ENCODE peak calls at places on chromosome 21, in ten cellular contexts. One of them, this sample, is unnamed. For H3K4me1, the result is how much of the 10 kb centered on the place peaks cover.

GRCh38 chr21:38380391-38381137 is 117.7 kb downstream of the ERG start:
- DNase-seq in upper lobe of right lung: no peak
- DNase-seq in stomach: no peak
- DNase-seq in HCT116: no peak
- DNase-seq in ovary: no peak
- DNase-seq in SJSA1: peak
- DNase-seq in sigmoid colon: no peak
- DNase-seq in colonic mucosa: no peak
- DNase-seq in kidney: no peak
- DNase-seq in transverse colon: no peak
- DNase-seq in this sample: no peak

GRCh38 chr21:15422761-15423160 is 307.0 kb upstream of the USP25 start:
- DNase-seq in upper lobe of right lung: no peak
- DNase-seq in sigmoid colon: no peak
- DNase-seq in colonic mucosa: no peak
- DNase-seq in transverse colon: no peak
- DNase-seq in SJSA1: no peak
- DNase-seq in stomach: no peak
- DNase-seq in ovary: no peak
- DNase-seq in kidney: no peak
- DNase-seq in HCT116: no peak
- DNase-seq in this sample: no peak

GRCh38 chr21:18147678-18148077 is 97.0 kb upstream of the CHODL start:
- DNase-seq in transverse colon: no peak
- DNase-seq in colonic mucosa: no peak
- DNase-seq in sigmoid colon: no peak
- DNase-seq in kidney: no peak
- DNase-seq in stomach: no peak
- DNase-seq in upper lobe of right lung: no peak
- DNase-seq in HCT116: no peak
- DNase-seq in SJSA1: no peak
- DNase-seq in ovary: no peak
- DNase-seq in this sample: no peak

GRCh38 chr21:41808846-41809245 is 42.0 kb upstream of the RIPK4 start:
- DNase-seq in HCT116: no peak
- DNase-seq in transverse colon: no peak
- DNase-seq in SJSA1: no peak
- DNase-seq in upper lobe of right lung: no peak
- DNase-seq in colonic mucosa: no peak
- DNase-seq in kidney: no peak
- DNase-seq in sigmoid colon: no peak
- DNase-seq in ovary: no peak
- DNase-seq in stomach: no peak
- DNase-seq in this sample: no peak

GRCh38 chr21:22890656-22891055 is 1892.4 kb downstream of the NCAM2 start:
- DNase-seq in transverse colon: no peak
- DNase-seq in ovary: no peak
- DNase-seq in HCT116: no peak
- DNase-seq in sigmoid colon: no peak
- DNase-seq in stomach: no peak
- DNase-seq in SJSA1: no peak
- DNase-seq in upper lobe of right lung: no peak
- DNase-seq in kidney: no peak
- DNase-seq in colonic mucosa: no peak
- DNase-seq in this sample: no peak

GRCh38 chr21:25801217-25802015 is 66.6 kb downstream of the GABPA start:
- DNase-seq in colonic mucosa: peak
- DNase-seq in ovary: peak
- DNase-seq in kidney: peak
- DNase-seq in HCT116: peak
- DNase-seq in sigmoid colon: peak
- DNase-seq in stomach: peak
- DNase-seq in transverse colon: peak
- DNase-seq in upper lobe of right lung: peak
- DNase-seq in SJSA1: peak
- DNase-seq in this sample: peak

GRCh38 chr21:18354947-18355346 is 48.6 kb downstream of the TMPRSS15 start:
- DNase-seq in ovary: no peak
- DNase-seq in HCT116: no peak
- DNase-seq in transverse colon: no peak
- DNase-seq in sigmoid colon: no peak
- DNase-seq in kidney: no peak
- DNase-seq in SJSA1: no peak
- DNase-seq in upper lobe of right lung: no peak
- DNase-seq in colonic mucosa: no peak
- DNase-seq in stomach: no peak
- DNase-seq in this sample: no peak

GRCh38 chr21:34992736-34993135 is 56.4 kb downstream of the RUNX1 start:
- DNase-seq in sigmoid colon: no peak
- DNase-seq in HCT116: no peak
- DNase-seq in colonic mucosa: no peak
- DNase-seq in transverse colon: no peak
- DNase-seq in SJSA1: no peak
- DNase-seq in upper lobe of right lung: no peak
- DNase-seq in ovary: no peak
- DNase-seq in stomach: no peak
- DNase-seq in kidney: no peak
- DNase-seq in this sample: no peak

GRCh38 chr21:33364830-33365229 is 38.4 kb upstream of the IFNGR2 start:
- DNase-seq in colonic mucosa: no peak
- DNase-seq in transverse colon: no peak
- DNase-seq in upper lobe of right lung: no peak
- DNase-seq in sigmoid colon: no peak
- DNase-seq in ovary: no peak
- DNase-seq in kidney: no peak
- DNase-seq in stomach: no peak
- DNase-seq in HCT116: no peak
- DNase-seq in SJSA1: no peak
- DNase-seq in this sample: no peak

GRCh38 chr21:33369586-33369985 is 33.6 kb upstream of the IFNGR2 start:
- DNase-seq in ovary: no peak
- DNase-seq in kidney: no peak
- DNase-seq in colonic mucosa: no peak
- DNase-seq in SJSA1: no peak
- DNase-seq in transverse colon: peak
- DNase-seq in sigmoid colon: no peak
- DNase-seq in upper lobe of right lung: peak
- DNase-seq in stomach: no peak
- DNase-seq in HCT116: no peak
- DNase-seq in this sample: no peak

GRCh38 chr21:33368124-33368523 is 35.1 kb upstream of the IFNGR2 start:
- DNase-seq in ovary: no peak
- DNase-seq in stomach: no peak
- DNase-seq in sigmoid colon: no peak
- DNase-seq in SJSA1: no peak
- DNase-seq in HCT116: no peak
- DNase-seq in colonic mucosa: no peak
- DNase-seq in transverse colon: no peak
- DNase-seq in upper lobe of right lung: no peak
- DNase-seq in kidney: no peak
- DNase-seq in this sample: no peak

GRCh38 chr21:33368576-33368975 is 34.6 kb upstream of the IFNGR2 start:
- DNase-seq in upper lobe of right lung: no peak
- DNase-seq in kidney: no peak
- DNase-seq in colonic mucosa: no peak
- DNase-seq in HCT116: no peak
- DNase-seq in ovary: no peak
- DNase-seq in transverse colon: no peak
- DNase-seq in sigmoid colon: no peak
- DNase-seq in stomach: no peak
- DNase-seq in SJSA1: no peak
- DNase-seq in this sample: no peak

DNA sequence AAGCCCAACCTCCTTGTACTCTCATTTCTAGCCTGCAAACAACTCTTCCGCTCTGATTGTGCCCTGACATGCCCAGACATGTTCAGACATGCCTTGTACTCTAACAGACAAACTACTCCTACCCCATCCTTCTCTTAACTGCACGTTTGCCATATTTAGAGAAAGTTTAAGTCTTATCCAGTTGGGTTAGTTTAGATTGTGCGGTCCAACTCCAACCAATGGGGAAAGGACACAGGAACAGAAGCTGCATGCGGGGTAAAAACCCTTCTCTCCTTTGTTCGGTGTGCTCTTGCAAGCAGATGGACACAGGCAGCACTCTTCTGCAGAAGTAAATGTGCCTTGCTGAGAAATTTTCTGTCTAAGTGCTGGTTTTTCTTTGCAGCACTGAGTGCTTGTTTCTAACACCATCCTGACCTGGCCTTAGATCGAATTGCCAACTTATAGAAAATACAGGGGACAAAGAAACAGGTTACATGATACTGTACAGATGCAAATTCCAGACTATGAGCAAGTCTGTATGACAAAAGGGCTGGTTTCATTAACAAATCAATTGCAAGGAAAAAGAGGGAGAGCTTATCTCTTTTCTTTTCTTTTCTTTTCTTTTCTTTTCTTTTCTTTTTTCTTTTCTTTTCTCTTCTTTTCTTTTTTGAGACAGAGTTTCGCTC is 35.8 kb upstream of the IFNGR2 start:
- DNase-seq in HCT116: no peak
- DNase-seq in stomach: no peak
- DNase-seq in sigmoid colon: no peak
- DNase-seq in kidney: no peak
- DNase-seq in colonic mucosa: no peak
- DNase-seq in SJSA1: no peak
- DNase-seq in ovary: no peak
- DNase-seq in transverse colon: no peak
- DNase-seq in upper lobe of right lung: no peak
- DNase-seq in this sample: no peak
- H3K4me1 ChIP-seq in HCT116: under half
- H3K4me1 ChIP-seq in stomach: under half
- H3K4me1 ChIP-seq in sigmoid colon: under half
- H3K4me1 ChIP-seq in kidney: under half
- H3K4me1 ChIP-seq in colonic mucosa: under half
- H3K4me1 ChIP-seq in SJSA1: under half
- H3K4me1 ChIP-seq in ovary: under half
- H3K4me1 ChIP-seq in transverse colon: under half
- H3K4me1 ChIP-seq in upper lobe of right lung: under half
- H3K4me1 ChIP-seq in this sample: under half

DNA sequence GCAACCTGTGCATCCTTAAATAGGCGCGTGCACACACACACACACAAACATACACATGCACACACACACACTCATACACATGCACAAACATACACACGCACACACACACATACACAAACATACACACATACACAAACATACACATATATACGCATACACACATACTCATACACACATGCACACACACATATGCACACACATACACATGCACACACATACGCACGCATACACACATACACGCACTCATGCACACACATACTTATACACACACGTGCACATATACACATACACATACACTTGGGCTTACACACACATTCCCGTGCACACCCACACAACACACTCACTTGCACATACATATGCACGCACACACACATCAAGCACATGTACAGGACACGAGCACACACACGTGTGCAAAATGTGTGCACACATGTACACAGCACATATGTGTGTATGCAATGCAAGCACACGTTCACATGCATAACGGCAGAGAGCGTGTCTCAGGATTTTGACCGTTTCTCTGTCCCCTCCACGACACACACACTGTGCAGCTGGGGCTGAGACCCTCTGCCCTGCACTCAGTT is 84.5 kb downstream of the SIK1 start:
- DNase-seq in stomach: no peak
- DNase-seq in colonic mucosa: no peak
- DNase-seq in transverse colon: no peak
- DNase-seq in SJSA1: no peak
- DNase-seq in upper lobe of right lung: no peak
- DNase-seq in sigmoid colon: no peak
- DNase-seq in kidney: no peak
- DNase-seq in HCT116: no peak
- DNase-seq in ovary: no peak
- DNase-seq in this sample: no peak
- H3K4me1 ChIP-seq in stomach: under half
- H3K4me1 ChIP-seq in colonic mucosa: under half
- H3K4me1 ChIP-seq in transverse colon: under half
- H3K4me1 ChIP-seq in SJSA1: half or more
- H3K4me1 ChIP-seq in upper lobe of right lung: under half
- H3K4me1 ChIP-seq in sigmoid colon: under half
- H3K4me1 ChIP-seq in kidney: under half
- H3K4me1 ChIP-seq in HCT116: under half
- H3K4me1 ChIP-seq in ovary: under half
- H3K4me1 ChIP-seq in this sample: under half

GRCh38 chr21:36964832-36965719 is 1.4 kb downstream of the HLCS start:
- DNase-seq in transverse colon: no peak
- DNase-seq in HCT116: no peak
- DNase-seq in upper lobe of right lung: no peak
- DNase-seq in colonic mucosa: no peak
- DNase-seq in stomach: no peak
- DNase-seq in kidney: no peak
- DNase-seq in SJSA1: no peak
- DNase-seq in sigmoid colon: no peak
- DNase-seq in ovary: no peak
- DNase-seq in this sample: no peak
- H3K4me1 ChIP-seq in transverse colon: under half
- H3K4me1 ChIP-seq in HCT116: under half
- H3K4me1 ChIP-seq in upper lobe of right lung: under half
- H3K4me1 ChIP-seq in colonic mucosa: under half
- H3K4me1 ChIP-seq in stomach: under half
- H3K4me1 ChIP-seq in kidney: under half
- H3K4me1 ChIP-seq in SJSA1: under half
- H3K4me1 ChIP-seq in sigmoid colon: under half
- H3K4me1 ChIP-seq in ovary: under half
- H3K4me1 ChIP-seq in this sample: under half

GRCh38 chr21:46223217-46223616 is 5.4 kb downstream of the LSS start:
- DNase-seq in sigmoid colon: peak
- DNase-seq in ovary: no peak
- DNase-seq in colonic mucosa: no peak
- DNase-seq in upper lobe of right lung: no peak
- DNase-seq in stomach: no peak
- DNase-seq in SJSA1: no peak
- DNase-seq in HCT116: no peak
- DNase-seq in transverse colon: no peak
- DNase-seq in kidney: no peak
- DNase-seq in this sample: no peak

GRCh38 chr21:46227811-46228344 is 696 bp downstream of the LSS start:
- DNase-seq in colonic mucosa: no peak
- DNase-seq in ovary: no peak
- DNase-seq in kidney: no peak
- DNase-seq in HCT116: no peak
- DNase-seq in transverse colon: no peak
- DNase-seq in stomach: no peak
- DNase-seq in SJSA1: peak
- DNase-seq in sigmoid colon: peak
- DNase-seq in upper lobe of right lung: no peak
- DNase-seq in this sample: no peak

GRCh38 chr21:46228345-46229051 is at the start of gene LSS:
- DNase-seq in ovary: peak
- DNase-seq in kidney: peak
- DNase-seq in sigmoid colon: peak
- DNase-seq in SJSA1: peak
- DNase-seq in transverse colon: peak
- DNase-seq in colonic mucosa: peak
- DNase-seq in upper lobe of right lung: peak
- DNase-seq in stomach: peak
- DNase-seq in HCT116: peak
- DNase-seq in this sample: peak

GRCh38 chr21:46226920-46227599 is 1.5 kb downstream of the LSS start:
- DNase-seq in transverse colon: no peak
- DNase-seq in SJSA1: no peak
- DNase-seq in ovary: no peak
- DNase-seq in HCT116: no peak
- DNase-seq in kidney: no peak
- DNase-seq in stomach: no peak
- DNase-seq in sigmoid colon: peak
- DNase-seq in upper lobe of right lung: peak
- DNase-seq in colonic mucosa: no peak
- DNase-seq in this sample: no peak

GRCh38 chr21:46226146-46226545 is 2.4 kb downstream of the LSS start:
- DNase-seq in transverse colon: no peak
- DNase-seq in kidney: no peak
- DNase-seq in colonic mucosa: no peak
- DNase-seq in upper lobe of right lung: peak
- DNase-seq in stomach: no peak
- DNase-seq in sigmoid colon: peak
- DNase-seq in HCT116: no peak
- DNase-seq in ovary: no peak
- DNase-seq in SJSA1: no peak
- DNase-seq in this sample: no peak
- H3K4me1 ChIP-seq in transverse colon: under half
- H3K4me1 ChIP-seq in kidney: under half
- H3K4me1 ChIP-seq in colonic mucosa: under half
- H3K4me1 ChIP-seq in upper lobe of right lung: under half
- H3K4me1 ChIP-seq in stomach: under half
- H3K4me1 ChIP-seq in sigmoid colon: under half
- H3K4me1 ChIP-seq in HCT116: under half
- H3K4me1 ChIP-seq in ovary: under half
- H3K4me1 ChIP-seq in SJSA1: under half
- H3K4me1 ChIP-seq in this sample: under half

This sample was measured in pancreas.